ENCODE peak calls at places on chromosomes 3 and 15, in eight cellular contexts. V, N, J, X, M, I, F and Z are unnamed samples.

GRCh38 chr15:61130945-61131597 is 98.0 kb downstream of the RORA start:
- DNase-seq in M (no peak), X (no peak), J (no peak), F (no peak), I (no peak), N (no peak), V (no peak), Z (no peak)

GRCh38 chr15:32959077-32959476 is 235.4 kb downstream of the FMN1 start:
- DNase-seq in V (no peak), N (peak), X (no peak), F (no peak), I (no peak), J (no peak), M (no peak), Z (peak)

GRCh38 chr3:185353823-185354614 is 8.9 kb upstream of the MAP3K13 start:
- DNase-seq in J (peak), I (peak), X (peak), N (peak), V (no peak), F (peak), M (no peak), Z (peak)

GRCh38 chr15:64825431-64826294 is at the start of gene PIF1:
- DNase-seq in V (peak), N (peak), F (peak), X (peak), I (peak), J (peak), M (peak), Z (peak)

GRCh38 chr15:101615414-101615985 is 36.7 kb downstream of the TM2D3 start:
- DNase-seq in X (peak), J (no peak), I (no peak), V (no peak), N (peak), M (no peak), F (no peak), Z (no peak)

GRCh38 chr3:12462159-12462962 is 21.9 kb upstream of the TSEN2 start:
- DNase-seq in N (no peak), J (peak), I (peak), X (no peak), V (no peak), F (no peak), M (no peak), Z (no peak)

GRCh38 chr3:86801921-86802320 is 189.0 kb downstream of the VGLL3 start:
- DNase-seq in V (no peak), J (no peak), X (no peak), M (no peak), N (peak), I (no peak), F (no peak), Z (peak)

GRCh38 chr3:133474251-133474801 is 74.5 kb downstream of the BFSP2 start:
- DNase-seq in F (peak), J (no peak), X (peak), M (no peak), I (no peak), N (peak), V (no peak), Z (peak)

GRCh38 chr3:10783360-10784346 is 32.4 kb upstream of the SLC6A11 start:
- DNase-seq in F (no peak), J (peak), X (no peak), V (peak), I (no peak), N (peak), M (no peak), Z (peak)

GRCh38 chr3:19934098-19934566 is at the start of gene EFHB:
- DNase-seq in V (peak), M (no peak), N (peak), J (peak), I (no peak), X (peak), F (no peak), Z (peak)

GRCh38 chr15:93035092-93035915 is 53.7 kb downstream of the RGMA start:
- DNase-seq in N (no peak), F (no peak), M (peak), X (no peak), I (no peak), J (no peak), V (no peak), Z (no peak)

GRCh38 chr15:69755571-69756310 is 303.1 kb downstream of the RPLP1 start:
- DNase-seq in J (peak), I (peak), V (no peak), F (no peak), X (no peak), M (peak), N (peak), Z (peak)

GRCh38 chr3:50336452-50337174 is 4.0 kb downstream of the RASSF1 start:
- DNase-seq in M (no peak), V (no peak), J (no peak), N (no peak), I (no peak), X (no peak), F (no peak), Z (peak)

GRCh38 chr15:79091204-79091867 is 756 bp upstream of the RASGRF1 start:
- DNase-seq in J (peak), M (peak), I (no peak), N (no peak), X (no peak), F (no peak), V (peak), Z (peak)

GRCh38 chr3:133854971-133855370 is 40.7 kb downstream of the RAB6B start:
- DNase-seq in J (no peak), M (peak), N (no peak), X (no peak), F (no peak), I (no peak), V (no peak), Z (no peak)

GRCh38 chr15:24857094-24857437 is 97.7 kb upstream of the SNRPN start:
- DNase-seq in X (no peak), F (no peak), N (no peak), M (no peak), J (no peak), I (no peak), V (no peak), Z (no peak)

GRCh38 chr15:98620020-98620419 is 28.3 kb upstream of the IGF1R start:
- DNase-seq in N (no peak), X (no peak), M (no peak), J (no peak), I (no peak), V (no peak), F (no peak), Z (no peak)

GRCh38 chr3:71227344-71227743 is 356.2 kb downstream of the FOXP1 start:
- DNase-seq in J (no peak), X (no peak), M (no peak), N (no peak), F (no peak), I (no peak), V (no peak), Z (peak)

GRCh38 chr15:24054547-24055245 is 367.6 kb upstream of the NDN start:
- DNase-seq in V (no peak), X (no peak), I (no peak), N (no peak), J (no peak), M (no peak), F (no peak), Z (no peak)

GRCh38 chr3:185537369-185537970 is 14.9 kb downstream of the LIPH start:
- DNase-seq in M (peak), X (no peak), F (peak), N (peak), I (no peak), J (peak), V (peak), Z (peak)

GRCh38 chr3:159928692-159929091 is 59.9 kb upstream of the IL12A start:
- DNase-seq in N (peak), M (no peak), J (no peak), V (peak), X (no peak), F (peak), I (no peak), Z (peak)

GRCh38 chr15:71275098-71275497 is 159.8 kb downstream of the THSD4 start:
- DNase-seq in V (peak), N (peak), F (peak), M (no peak), I (no peak), J (no peak), X (no peak), Z (peak)

GRCh38 chr3:126259411-126260391 is 79.3 kb upstream of the ALDH1L1 start:
- DNase-seq in N (peak), I (no peak), M (peak), V (no peak), J (peak), F (no peak), X (peak), Z (peak)

GRCh38 chr3:132721479-132722164 is 587 bp downstream of the NPHP3 start:
- DNase-seq in V (peak), X (peak), M (peak), N (peak), I (no peak), J (peak), F (no peak), Z (peak)

GRCh38 chr15:23565395-23566069 is at the start of gene MKRN3:
- DNase-seq in M (no peak), V (no peak), F (peak), N (peak), J (peak), I (peak), X (peak), Z (peak)

GRCh38 chr3:100084100-100084806 is 30.0 kb downstream of the FILIP1L start:
- DNase-seq in I (no peak), J (no peak), M (no peak), N (no peak), V (no peak), F (no peak), X (no peak), Z (no peak)

GRCh38 chr3:112378989-112379692 is 46.2 kb downstream of the CD200 start:
- DNase-seq in N (peak), M (no peak), I (no peak), F (no peak), X (no peak), V (peak), J (no peak), Z (peak)

GRCh38 chr3:3020209-3020608 is 90.0 kb downstream of the IL5RA start:
- DNase-seq in V (no peak), I (no peak), J (no peak), X (no peak), M (no peak), N (no peak), F (no peak), Z (no peak)

GRCh38 chr3:171757377-171758034 is 52.8 kb downstream of the PLD1 start:
- DNase-seq in N (no peak), V (no peak), X (no peak), I (no peak), M (no peak), J (no peak), F (no peak), Z (no peak)

GRCh38 chr3:171963546-171963945 is 75.8 kb upstream of the FNDC3B start:
- DNase-seq in V (no peak), X (no peak), M (no peak), F (no peak), J (no peak), I (no peak), N (no peak), Z (no peak)

GRCh38 chr3:48661501-48662139 is 1.1 kb downstream of the CELSR3 start:
- DNase-seq in N (peak), J (peak), M (peak), I (peak), F (no peak), V (peak), X (peak), Z (peak)

GRCh38 chr3:166390303-166390702 is 553.1 kb upstream of the BCHE start:
- DNase-seq in F (no peak), N (no peak), X (no peak), V (no peak), M (no peak), J (no peak), I (no peak), Z (no peak)

GRCh38 chr15:69082041-69082502 is 67.6 kb downstream of the NOX5 start:
- DNase-seq in X (no peak), M (no peak), F (no peak), N (peak), I (no peak), V (no peak), J (no peak), Z (peak)

GRCh38 chr15:78766041-78766440 is 45.2 kb downstream of the ADAMTS7 start:
- DNase-seq in V (no peak), M (peak), N (no peak), I (no peak), F (no peak), J (no peak), X (peak), Z (no peak)

GRCh38 chr3:119220970-119221667 is 19.6 kb downstream of the B4GALT4 start:
- DNase-seq in F (no peak), I (no peak), M (no peak), N (no peak), X (no peak), J (no peak), V (no peak), Z (no peak)

GRCh38 chr15:67680645-67681044 is 138.1 kb downstream of the MAP2K5 start:
- DNase-seq in I (no peak), V (no peak), X (no peak), F (no peak), N (peak), J (no peak), M (no peak), Z (peak)

GRCh38 chr3:47250309-47251060 is 32.1 kb downstream of the KIF9 start:
- DNase-seq in M (no peak), X (peak), V (no peak), F (no peak), N (peak), I (no peak), J (no peak), Z (peak)